ENCODE peak calls at places on chromosome 14, in ten cellular contexts. I, E, O, S, X, F, B, M, Q and R are unnamed samples.

GRCh38 chr14:75141967-75142366 is 15.1 kb upstream of the NEK9 start:
- DNase-seq in S (no peak), I (no peak), M (no peak), O (no peak), B (peak), E (peak), X (no peak), F (peak), Q (no peak), R (peak)

GRCh38 chr14:105447651-105448640 is 26.7 kb upstream of the CRIP2 start:
- DNase-seq in B (no peak), O (no peak), F (no peak), X (no peak), E (no peak), I (no peak), Q (no peak), S (no peak), M (no peak), R (peak)

GRCh38 chr14:20631023-20631820 is 10.3 kb downstream of the OR6S1 start:
- DNase-seq in Q (peak), X (no peak), S (no peak), I (no peak), M (peak), E (peak), F (peak), O (no peak), B (peak), R (peak)

GRCh38 chr14:95901014-95901413 is 24.4 kb downstream of the TUNAR start:
- DNase-seq in X (no peak), E (no peak), S (peak), B (no peak), F (peak), I (no peak), Q (no peak), M (no peak), O (no peak), R (no peak)

GRCh38 chr14:102295301-102295700 is 9.7 kb downstream of the MOK start:
- DNase-seq in O (no peak), E (no peak), F (peak), M (no peak), X (no peak), Q (no peak), S (no peak), I (no peak), B (no peak), R (no peak)

GRCh38 chr14:36054353-36055051 is 122.0 kb downstream of the PTCSC3 start:
- DNase-seq in E (no peak), F (no peak), B (no peak), I (no peak), X (no peak), S (no peak), M (no peak), O (no peak), Q (no peak), R (no peak)

GRCh38 chr14:19947413-19948090 is 16.8 kb downstream of the OR4K1 start:
- DNase-seq in X (no peak), B (no peak), O (no peak), E (no peak), F (no peak), M (no peak), S (no peak), I (no peak), Q (no peak), R (no peak)

GRCh38 chr14:75825147-75825592 is 156.6 kb downstream of the TGFB3 start:
- DNase-seq in M (no peak), I (no peak), X (no peak), S (no peak), Q (no peak), F (peak), O (no peak), E (no peak), B (no peak), R (no peak)

GRCh38 chr14:78921856-78922255 is 751.7 kb downstream of the NRXN3 start:
- DNase-seq in Q (no peak), I (no peak), B (no peak), O (no peak), S (peak), F (peak), M (no peak), E (no peak), X (no peak), R (no peak)

GRCh38 chr14:54147285-54147684 is 190.7 kb upstream of the BMP4 start:
- DNase-seq in E (no peak), F (peak), B (peak), X (no peak), Q (no peak), M (peak), S (peak), I (no peak), O (peak), R (peak)

GRCh38 chr14:73833530-73834257 is 17.9 kb upstream of the PTGR2 start:
- DNase-seq in Q (no peak), B (no peak), S (no peak), M (peak), O (peak), X (peak), I (no peak), F (peak), E (no peak), R (no peak)

GRCh38 chr14:101075025-101075800 is 171.7 kb upstream of the RTL1 start:
- DNase-seq in X (no peak), E (no peak), O (no peak), F (no peak), M (no peak), Q (no peak), I (peak), B (no peak), S (no peak), R (no peak)

GRCh38 chr14:101072945-101073597 is 169.5 kb upstream of the RTL1 start:
- DNase-seq in M (no peak), F (peak), S (peak), E (peak), X (peak), O (peak), I (peak), B (peak), Q (no peak), R (peak)

GRCh38 chr14:65847065-65847847 is 434.7 kb downstream of the FUT8 start:
- DNase-seq in M (no peak), Q (no peak), I (no peak), O (peak), B (no peak), E (no peak), F (no peak), S (no peak), X (no peak), R (no peak)

GRCh38 chr14:56196274-56196673 is 78.1 kb downstream of the PELI2 start:
- DNase-seq in O (no peak), Q (no peak), F (peak), X (no peak), M (no peak), B (no peak), I (no peak), S (no peak), E (no peak), R (no peak)

GRCh38 chr14:23933706-23934105 is 19.9 kb upstream of the DHRS4 start:
- DNase-seq in M (no peak), S (no peak), O (no peak), F (no peak), I (no peak), Q (no peak), E (no peak), X (no peak), B (no peak), R (no peak)

GRCh38 chr14:100604709-100605108 is 17.5 kb upstream of the BEGAIN start:
- DNase-seq in O (no peak), I (no peak), M (no peak), B (no peak), S (no peak), E (no peak), Q (no peak), X (no peak), F (no peak), R (no peak)

GRCh38 chr14:32004300-32004699 is 72.8 kb upstream of the ARHGAP5 start:
- DNase-seq in X (no peak), O (no peak), F (peak), E (no peak), S (no peak), I (no peak), B (peak), Q (no peak), M (no peak), R (no peak)

GRCh38 chr14:56412453-56413434 is 166.9 kb upstream of the TMEM260 start:
- DNase-seq in B (no peak), F (no peak), Q (no peak), S (no peak), X (no peak), E (no peak), O (no peak), I (no peak), M (no peak), R (no peak)

GRCh38 chr14:69877492-69877891 is 1.7 kb upstream of the SMOC1 start:
- DNase-seq in O (no peak), X (no peak), B (peak), Q (no peak), E (no peak), F (peak), S (no peak), I (no peak), M (peak), R (no peak)

GRCh38 chr14:25406818-25407217 is 356.9 kb upstream of the STXBP6 start:
- DNase-seq in S (no peak), Q (peak), O (peak), X (peak), B (peak), M (peak), E (peak), I (peak), F (peak), R (peak)

GRCh38 chr14:22384974-22385526 is 204.0 kb downstream of the DAD1 start:
- DNase-seq in O (no peak), B (no peak), Q (no peak), S (no peak), I (no peak), E (no peak), F (no peak), X (no peak), M (no peak), R (no peak)

GRCh38 chr14:103908580-103908979 is 19.7 kb upstream of the TDRD9 start:
- DNase-seq in Q (no peak), E (no peak), I (no peak), S (no peak), X (no peak), M (no peak), O (no peak), F (no peak), B (no peak), R (no peak)

GRCh38 chr14:104979758-104980591 is 1.8 kb upstream of the AHNAK2 start:
- DNase-seq in I (no peak), E (no peak), X (no peak), S (no peak), F (peak), O (peak), M (no peak), B (peak), Q (no peak), R (peak)

GRCh38 chr14:96627811-96628775 is 125.9 kb downstream of the PAPOLA start:
- DNase-seq in Q (no peak), F (no peak), I (no peak), M (no peak), S (no peak), X (no peak), B (no peak), O (no peak), E (no peak), R (no peak)

GRCh38 chr14:22383515-22384166 is 205.4 kb downstream of the DAD1 start:
- DNase-seq in X (no peak), Q (no peak), S (no peak), F (no peak), M (no peak), B (no peak), I (no peak), O (no peak), E (no peak), R (no peak)

GRCh38 chr14:97833291-97833690 is 1036.1 kb downstream of the VRK1 start:
- DNase-seq in S (no peak), X (no peak), O (no peak), F (no peak), B (no peak), E (no peak), I (no peak), M (no peak), Q (no peak), R (no peak)

GRCh38 chr14:100815478-100816285 is 10.2 kb upstream of the MEG3 start:
- DNase-seq in E (no peak), Q (no peak), M (peak), S (no peak), B (no peak), X (no peak), F (peak), O (no peak), I (no peak), R (no peak)